ENCODE peak calls at places on chromosome 14, in nine cellular contexts. D is GM12864, H is NCI-H1092 treated with DMSO at 0.1 percent for 48 hours, F is neuronal stem cell, M is HTR-8/SVneo, T is GM18507, P is substantia nigra, Q is NCI-H1436, Y is EH. B is an unnamed sample.

GRCh38 chr14:69351385-69351784 is 46.7 kb downstream of the ERH start:
- DNase-seq in P (no peak), H (no peak), F (no peak), M (no peak), D (no peak), Y (no peak), T (no peak), Q (no peak), B (peak)

GRCh38 chr14:47585447-47585846 is 90.0 kb downstream of the MDGA2 start:
- DNase-seq in Q (no peak), F (no peak), H (no peak), T (no peak), Y (no peak), D (no peak), M (no peak), P (no peak), B (no peak)

GRCh38 chr14:70785556-70785955 is 23.8 kb downstream of the MAP3K9 start:
- DNase-seq in T (no peak), P (no peak), Y (no peak), F (no peak), Q (no peak), M (no peak), D (no peak), H (no peak), B (no peak)

GRCh38 chr14:101808020-101808641 is 46.6 kb downstream of the PPP2R5C start:
- DNase-seq in Q (no peak), Y (peak), T (no peak), H (no peak), P (no peak), M (no peak), F (peak), D (no peak), B (no peak)

GRCh38 chr14:60968671-60969070 is 12.2 kb downstream of the TRMT5 start:
- DNase-seq in H (no peak), Q (no peak), T (no peak), P (no peak), Y (no peak), D (no peak), F (no peak), M (no peak), B (no peak)

GRCh38 chr14:101124860-101125259 is 221.3 kb upstream of the RTL1 start:
- DNase-seq in P (no peak), F (no peak), Q (no peak), Y (no peak), H (no peak), T (no peak), M (no peak), D (no peak), B (no peak)

GRCh38 chr14:103543721-103544626 is 15.0 kb downstream of the TRMT61A start:
- DNase-seq in D (no peak), M (no peak), Q (peak), Y (no peak), H (peak), T (no peak), F (no peak), P (peak), B (no peak)

GRCh38 chr14:92362781-92363235 is 39.8 kb downstream of the SLC24A4 start:
- DNase-seq in Y (peak), F (no peak), T (no peak), P (peak), M (no peak), H (no peak), D (no peak), Q (no peak), B (no peak)

GRCh38 chr14:31271648-31272047 is 64.1 kb upstream of the HECTD1 start:
- DNase-seq in D (no peak), Y (no peak), H (no peak), T (no peak), P (no peak), Q (no peak), M (no peak), F (no peak), B (no peak)

GRCh38 chr14:97887690-97888089 is 1090.5 kb downstream of the VRK1 start:
- DNase-seq in Q (no peak), P (no peak), H (no peak), T (no peak), M (no peak), F (no peak), D (no peak), Y (no peak), B (no peak)

GRCh38 chr14:100825691-100826331 is at the start of gene MEG3:
- DNase-seq in T (no peak), Y (peak), M (peak), Q (peak), P (peak), F (no peak), H (no peak), D (no peak), B (no peak)

GRCh38 chr14:69985456-69985855 is 106.2 kb downstream of the SMOC1 start:
- DNase-seq in T (no peak), D (no peak), M (no peak), Y (peak), Q (no peak), H (no peak), P (no peak), F (no peak), B (no peak)

GRCh38 chr14:84555493-84555892 is 974.5 kb upstream of the FLRT2 start:
- DNase-seq in Q (no peak), H (no peak), Y (no peak), T (no peak), M (no peak), P (no peak), D (no peak), F (no peak), B (no peak)

GRCh38 chr14:71686677-71687076 is 245.6 kb upstream of the RGS6 start:
- DNase-seq in M (no peak), P (no peak), H (no peak), Y (peak), F (no peak), T (no peak), Q (no peak), D (no peak), B (no peak)

GRCh38 chr14:64053694-64054669 is 201.2 kb downstream of the SYNE2 start:
- DNase-seq in D (no peak), F (no peak), M (no peak), H (no peak), T (no peak), Y (peak), P (no peak), Q (no peak), B (no peak)

GRCh38 chr14:104731249-104731924 is 7.4 kb downstream of the ADSS1 start:
- DNase-seq in P (no peak), M (no peak), D (no peak), Q (no peak), T (no peak), Y (no peak), H (peak), F (no peak), B (no peak)